ENCODE peak calls at places on chromosomes 3 and 15, in eight cellular contexts. T is NT2/D1, V is ovary, U is RWPE2, N is heart right ventricle, I is AG09309, M is heart left ventricle, S is WERI-Rb-1. O is an unnamed sample.

GRCh38 chr15:66089049-66089448 is 164.5 kb downstream of the MEGF11 start:
- DNase-seq in T (no peak), V (peak; percentile 52), U (peak; percentile 25), N (peak; percentile 67), I (no peak), M (peak; percentile 79), S (no peak), O (no peak)

GRCh38 chr3:123270818-123271217 is 69.1 kb downstream of the SEC22A start:
- DNase-seq in T (no peak), V (no peak), U (no peak), N (no peak), I (no peak), M (no peak), S (no peak), O (no peak)

GRCh38 chr15:73334086-73334485 is 34.7 kb downstream of the HCN4 start:
- DNase-seq in T (no peak), V (no peak), U (peak; percentile 48), N (no peak), I (no peak), M (no peak), S (no peak), O (no peak)

GRCh38 chr3:98732239-98733054 is 30.7 kb upstream of the ST3GAL6 start:
- DNase-seq in T (peak; percentile 47), V (peak; percentile 21), U (peak; percentile 52), N (peak; percentile 59), I (no peak), M (peak; percentile 72), S (peak; percentile 51), O (peak; percentile 46)

GRCh38 chr15:29870495-29871151 is 48.4 kb upstream of the TJP1 start:
- DNase-seq in T (no peak), V (peak; percentile 64), U (no peak), N (peak; percentile 61), I (no peak), M (peak; percentile 57), S (no peak), O (peak; percentile 57)

GRCh38 chr3:112333002-112333385 is at the start of gene CD200:
- DNase-seq in T (peak; percentile 59), V (peak; percentile 81), U (peak; percentile 65), N (peak; percentile 46), I (no peak), M (peak; percentile 54), S (peak; percentile 58), O (peak; percentile 60)

GRCh38 chr3:165624761-165625160 is 212.5 kb downstream of the BCHE start:
- DNase-seq in T (no peak), V (no peak), U (no peak), N (no peak), I (no peak), M (no peak), S (no peak), O (no peak)

GRCh38 chr15:90307661-90308060 is 42.2 kb downstream of the NGRN start:
- DNase-seq in T (no peak), V (no peak), U (no peak), N (no peak), I (no peak), M (no peak), S (no peak), O (no peak)

GRCh38 chr3:129596194-129597086 is 10.0 kb downstream of the PLXND1 start:
- DNase-seq in T (no peak), V (peak; percentile 89), U (no peak), N (peak; percentile 93), I (peak; percentile 84), M (peak; percentile 93), S (no peak), O (peak; percentile 87)

GRCh38 chr15:63461230-63461629 is 43.2 kb upstream of the USP3 start:
- DNase-seq in T (no peak), V (no peak), U (no peak), N (no peak), I (no peak), M (no peak), S (no peak), O (no peak)

GRCh38 chr15:82105458-82106205 is 59.8 kb upstream of the MEX3B start:
- DNase-seq in T (no peak), V (no peak), U (no peak), N (no peak), I (peak; percentile 54), M (no peak), S (peak; percentile 38), O (no peak)

GRCh38 chr3:58281069-58281468 is 25.0 kb upstream of the RPP14 start:
- DNase-seq in T (peak; percentile 70), V (no peak), U (no peak), N (no peak), I (no peak), M (no peak), S (peak; percentile 61), O (no peak)

GRCh38 chr15:75230016-75230343 is 28.2 kb upstream of the GOLGA6C start:
- DNase-seq in T (no peak), V (no peak), U (no peak), N (no peak), I (no peak), M (no peak), S (no peak), O (no peak)

GRCh38 chr15:55241895-55242294 is 45.2 kb upstream of the RSL24D1 start:
- DNase-seq in T (no peak), V (no peak), U (no peak), N (no peak), I (no peak), M (no peak), S (no peak), O (no peak)

GRCh38 chr3:158160958-158161357 is 51.1 kb downstream of the RSRC1 start:
- DNase-seq in T (no peak), V (no peak), U (no peak), N (no peak), I (peak; percentile 81), M (no peak), S (no peak), O (no peak)

DNA sequence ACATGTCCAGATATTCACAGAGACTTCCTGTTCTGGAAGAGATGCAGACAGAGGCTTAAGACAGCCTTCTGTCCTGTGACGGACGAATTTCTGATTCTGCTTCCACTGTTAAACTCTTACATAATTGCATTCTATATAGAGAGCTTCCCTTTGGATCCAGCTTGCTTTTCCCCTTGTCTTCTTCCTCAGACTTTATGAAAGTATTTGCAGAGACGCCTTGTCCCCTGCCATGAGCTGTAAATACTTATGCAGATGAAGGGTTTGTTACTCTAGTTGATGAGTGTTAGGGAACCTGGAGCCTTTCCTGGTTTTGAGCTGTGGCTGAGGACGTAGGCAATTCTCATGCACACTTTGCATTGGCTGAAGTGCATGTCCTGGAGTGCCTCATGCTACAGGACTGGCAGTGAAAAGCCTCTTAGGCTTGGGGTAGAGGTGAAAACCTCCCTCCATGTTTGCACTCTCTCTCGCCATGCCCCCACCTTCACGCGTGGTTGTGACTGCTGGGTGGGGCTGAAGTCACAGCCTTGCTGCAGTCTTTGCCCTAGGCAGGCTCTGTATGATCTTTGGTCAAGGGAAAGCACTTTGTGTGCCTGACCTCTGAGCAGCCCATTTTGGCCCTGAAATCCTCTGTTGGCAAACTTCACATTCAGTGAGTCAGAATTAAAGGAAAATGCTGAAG is 286.6 kb downstream of the PTPRG start:
- DNase-seq in T (peak; percentile 51), V (peak; percentile 56), U (no peak), N (peak; percentile 57), I (no peak), M (peak; percentile 38), S (peak; percentile 12), O (peak; percentile 71)
- H3K4me3 ChIP-seq in T (no peak overlapping the region), V (no peak overlapping the region), U (no peak overlapping the region), N (peak overlapping the region; percentile 5), I (no peak overlapping the region), M (peak overlapping the region; percentile 22), S (no peak overlapping the region), O (no peak overlapping the region)

GRCh38 chr15:48190932-48191573 is 412 bp upstream of the CTXN2 start:
- DNase-seq in T (peak; percentile 64), V (peak; percentile 66), U (peak; percentile 77), N (peak; percentile 68), I (no peak), M (peak; percentile 64), S (no peak), O (peak; percentile 33)
- H3K4me3 ChIP-seq in T (no peak overlapping the region), V (no peak overlapping the region), U (no peak overlapping the region), N (no peak overlapping the region), I (no peak overlapping the region), M (no peak overlapping the region), S (no peak overlapping the region), O (no peak overlapping the region)

GRCh38 chr15:84603630-84604379 is 3.0 kb downstream of the ZSCAN2 start:
- DNase-seq in T (peak; percentile 83), V (no peak), U (no peak), N (no peak), I (no peak), M (no peak), S (no peak), O (no peak)
- H3K4me3 ChIP-seq in T (no peak overlapping the region), V (no peak overlapping the region), U (no peak overlapping the region), N (no peak overlapping the region), I (no peak overlapping the region), M (no peak overlapping the region), S (no peak overlapping the region), O (no peak overlapping the region)

DNA sequence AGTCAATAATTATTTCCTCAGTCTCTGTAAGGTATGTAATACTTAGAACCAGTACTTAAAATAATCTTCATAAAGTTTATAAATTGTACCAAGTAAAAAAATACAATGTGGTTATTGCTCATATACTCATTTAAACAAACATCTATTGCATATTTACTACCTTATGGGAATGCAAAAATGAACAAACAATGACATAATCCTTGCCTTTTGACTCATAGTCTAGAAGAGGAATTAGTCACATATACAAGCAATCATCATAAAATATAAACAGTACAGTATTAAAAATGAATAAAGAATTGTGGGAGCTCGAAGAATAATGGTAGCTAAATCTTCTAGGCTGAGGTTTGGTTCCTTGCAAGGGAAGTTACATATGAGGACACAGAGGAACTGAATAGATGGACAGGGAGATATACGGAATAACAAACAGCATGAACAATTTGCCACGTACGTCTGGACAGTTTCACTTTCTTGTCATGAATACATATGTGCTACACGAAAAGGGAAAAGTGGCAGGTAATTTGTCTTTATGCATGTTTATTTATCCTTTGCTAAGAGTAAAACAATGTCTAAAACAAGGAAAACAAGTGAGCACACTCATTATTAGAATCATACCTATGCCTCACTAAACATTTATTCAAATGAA is 17.2 kb downstream of the IMPG2 start:
- DNase-seq in T (no peak), V (no peak), U (no peak), N (no peak), I (no peak), M (no peak), S (no peak), O (no peak)
- H3K4me3 ChIP-seq in T (no peak overlapping the region), V (no peak overlapping the region), U (no peak overlapping the region), N (no peak overlapping the region), I (no peak overlapping the region), M (no peak overlapping the region), S (no peak overlapping the region), O (no peak overlapping the region)